ENCODE peak calls at places on chromosomes 3 and 15, in five cellular contexts. P, Q, G, F and J are unnamed samples.

GRCh38 chr15:89112341-89112971 is 24.2 kb downstream of the ABHD2 start:
- DNase-seq in P (peak), Q (no peak), G (peak), F (no peak), J (no peak)

GRCh38 chr3:45711936-45712335 is 22.7 kb downstream of the SACM1L start:
- DNase-seq in P (peak), Q (no peak), G (no peak), F (no peak), J (no peak)

GRCh38 chr3:176623751-176624150 is 573.5 kb downstream of the TBL1XR1 start:
- DNase-seq in P (no peak), Q (no peak), G (no peak), F (no peak), J (no peak)

GRCh38 chr15:33131880-33132279 is 62.6 kb downstream of the FMN1 start:
- DNase-seq in P (peak), Q (no peak), G (peak), F (no peak), J (no peak)

GRCh38 chr15:45640610-45641009 is 5.8 kb downstream of the SQOR start:
- DNase-seq in P (peak), Q (no peak), G (peak), F (no peak), J (no peak)

GRCh38 chr3:3137526-3137925 is 10.8 kb downstream of the TRNT1 start:
- DNase-seq in P (no peak), Q (no peak), G (no peak), F (no peak), J (no peak)

GRCh38 chr3:141828487-141829284 is 47.8 kb upstream of the ATP1B3 start:
- DNase-seq in P (peak), Q (peak), G (peak), F (no peak), J (no peak)

GRCh38 chr3:172447611-172448579 is at the start of gene GHSR:
- DNase-seq in P (no peak), Q (peak), G (no peak), F (peak), J (no peak)

GRCh38 chr3:190369701-190370295 is 18.2 kb upstream of the CLDN16 start:
- DNase-seq in P (peak), Q (no peak), G (peak), F (no peak), J (no peak)

GRCh38 chr3:183370391-183370790 is 58.0 kb downstream of the MCF2L2 start:
- DNase-seq in P (peak), Q (no peak), G (peak), F (no peak), J (no peak)

DNA sequence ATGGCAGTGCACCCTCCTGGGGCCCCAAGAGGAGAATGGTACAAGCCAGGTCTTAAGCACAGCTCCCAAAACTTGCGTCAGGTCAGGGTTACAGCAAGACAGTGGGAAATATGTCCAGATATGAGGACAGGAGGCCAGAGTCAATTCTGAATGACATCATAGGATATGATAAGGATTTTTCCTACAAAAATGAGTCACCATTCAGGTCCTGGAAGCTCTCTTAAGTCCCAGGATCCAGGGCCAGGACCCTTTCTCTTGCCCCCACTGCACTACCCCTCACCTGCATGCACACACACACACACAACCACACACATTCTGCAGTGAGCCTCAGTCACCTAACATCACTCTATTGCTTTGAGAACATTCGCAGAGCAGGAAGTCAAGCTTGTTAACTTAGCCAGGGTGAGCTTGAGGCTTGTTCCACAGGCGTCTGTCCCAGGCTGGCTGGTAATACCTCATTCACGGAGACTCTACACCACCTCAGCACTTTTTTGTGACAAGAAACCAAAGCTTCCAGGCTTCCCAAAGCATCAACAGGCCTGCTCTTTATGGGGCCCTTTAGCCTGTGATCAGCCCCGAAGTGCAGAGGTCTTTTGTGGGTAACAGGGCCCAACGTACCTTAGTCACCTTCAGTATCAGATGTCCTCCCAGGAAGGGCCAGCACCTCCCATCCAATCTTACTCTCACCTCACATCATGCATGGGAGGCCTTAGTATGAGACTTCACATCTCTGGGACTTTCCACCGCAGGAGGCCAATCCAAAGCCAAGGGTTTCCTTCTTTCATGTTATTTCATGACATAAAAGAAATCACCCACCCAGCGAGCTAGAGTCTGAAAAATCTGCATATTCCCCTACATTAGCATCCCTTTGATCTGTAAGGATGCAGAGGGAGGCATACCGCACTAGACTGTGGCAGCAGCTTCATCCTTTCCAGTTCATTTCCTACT is 74.0 kb upstream of the LIPC start:
- DNase-seq in P (peak), Q (peak), G (no peak), F (peak), J (no peak)
- H3K4me2 ChIP-seq in P (no peak), Q (no peak), G (no peak), F (no peak), J (no peak)

GRCh38 chr3:193556841-193557240 is 2.1 kb upstream of the ATP13A4 start:
- DNase-seq in P (no peak), Q (no peak), G (no peak), F (no peak), J (no peak)
- TF ChIP-seq CTCF in P (no peak), Q (no peak), G (no peak), F (no peak), J (no peak)

GRCh38 chr15:100856847-100857246 is 22.8 kb upstream of the ALDH1A3 start:
- DNase-seq in P (no peak), Q (no peak), G (no peak), F (no peak), J (no peak)
- H3K4me2 ChIP-seq in P (no peak), Q (no peak), G (no peak), F (no peak), J (no peak)

DNA sequence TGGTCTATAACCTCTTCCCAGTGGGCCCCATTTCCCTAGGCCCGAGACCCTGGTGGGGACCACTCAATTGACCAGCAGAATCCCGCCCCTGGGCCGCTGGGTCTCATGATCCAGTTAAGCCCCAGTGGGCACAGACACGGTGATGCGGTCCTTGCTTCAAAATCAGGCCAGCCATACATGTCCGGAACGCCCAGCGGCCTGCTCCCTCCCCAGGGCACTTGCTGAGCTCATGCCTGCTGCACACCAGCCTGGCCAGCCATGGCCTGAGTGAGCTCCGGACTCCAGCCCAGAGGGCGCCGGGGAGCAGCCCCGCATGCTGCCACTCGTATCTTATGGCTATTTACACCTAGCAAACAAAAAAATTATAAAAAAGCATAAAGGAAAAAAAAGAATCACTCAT is 34.4 kb upstream of the IQSEC1 start:
- DNase-seq in P (no peak), Q (no peak), G (no peak), F (no peak), J (no peak)
- TF ChIP-seq CTCF in P (no peak), Q (peak), G (peak), F (peak), J (peak)

GRCh38 chr3:152717252-152717651 is 117.7 kb upstream of the P2RY1 start:
- DNase-seq in P (no peak), Q (no peak), G (no peak), F (no peak), J (no peak)
- H3K4me2 ChIP-seq in P (no peak), Q (no peak), G (no peak), F (no peak), J (no peak)

GRCh38 chr3:37308247-37308646 is 133.9 kb upstream of the LRRFIP2 start:
- DNase-seq in P (peak), Q (no peak), G (peak), F (peak), J (peak)
- TF ChIP-seq CTCF in P (peak), Q (peak), G (peak), F (no peak), J (peak)

GRCh38 chr3:102295756-102296155 is 139.1 kb upstream of the ZPLD1 start:
- DNase-seq in P (no peak), Q (no peak), G (no peak), F (no peak), J (no peak)

GRCh38 chr3:102301155-102301554 is 133.7 kb upstream of the ZPLD1 start:
- DNase-seq in P (no peak), Q (no peak), G (no peak), F (no peak), J (no peak)

GRCh38 chr3:102297259-102297658 is 137.6 kb upstream of the ZPLD1 start:
- DNase-seq in P (no peak), Q (no peak), G (no peak), F (no peak), J (no peak)

GRCh38 chr3:102302020-102302419 is 132.8 kb upstream of the ZPLD1 start:
- DNase-seq in P (no peak), Q (no peak), G (peak), F (no peak), J (no peak)

GRCh38 chr3:102299125-102299877 is 135.5 kb upstream of the ZPLD1 start:
- DNase-seq in P (no peak), Q (no peak), G (peak), F (no peak), J (no peak)
- H3K4me2 ChIP-seq in P (no peak), Q (no peak), G (peak), F (no peak), J (no peak)

DNA sequence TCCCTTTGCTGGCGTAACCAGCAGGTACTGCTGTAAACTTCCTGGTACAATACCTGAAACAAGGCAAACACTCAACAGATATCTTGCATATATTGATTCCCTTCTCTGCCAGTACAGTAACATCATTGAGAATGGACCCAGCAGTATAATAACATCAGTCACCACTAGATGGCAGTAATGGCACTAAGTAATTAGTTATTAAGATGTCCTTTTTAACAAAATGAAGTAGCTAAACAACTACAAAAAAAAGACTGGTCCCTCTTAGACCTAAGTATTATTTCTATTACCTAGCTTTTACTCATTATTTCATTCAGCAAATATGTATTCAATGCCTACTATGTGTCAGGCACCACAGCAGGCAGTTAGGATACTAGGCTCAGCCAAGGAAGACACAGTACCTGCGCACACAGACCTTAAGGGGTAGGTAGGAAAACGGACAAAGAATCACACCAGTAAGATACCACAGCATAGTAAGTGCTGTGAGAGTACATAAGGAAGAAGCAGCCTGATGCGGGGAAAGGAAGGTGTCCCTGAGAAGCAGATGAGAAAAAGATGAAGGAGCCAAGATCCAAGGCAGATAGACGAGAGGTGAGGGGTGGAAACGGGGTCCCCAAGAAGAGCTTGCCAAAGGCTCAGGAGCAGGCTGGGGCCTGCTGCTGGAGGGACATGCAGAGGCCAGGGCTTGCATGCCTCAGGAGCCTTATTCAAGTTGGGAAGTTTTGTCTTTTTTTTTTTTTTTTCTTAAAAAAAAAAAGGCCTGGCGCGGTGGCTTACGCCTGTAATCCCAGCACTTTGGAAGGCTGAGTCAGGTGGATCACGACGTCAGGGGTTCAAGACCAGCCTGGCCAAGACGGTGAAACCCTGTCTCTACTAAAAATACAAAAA is 102.7 kb upstream of the CHD2 start:
- DNase-seq in P (peak), Q (no peak), G (peak), F (peak), J (peak)
- TF ChIP-seq CTCF in P (peak), Q (peak), G (peak), F (peak), J (peak)

DNA sequence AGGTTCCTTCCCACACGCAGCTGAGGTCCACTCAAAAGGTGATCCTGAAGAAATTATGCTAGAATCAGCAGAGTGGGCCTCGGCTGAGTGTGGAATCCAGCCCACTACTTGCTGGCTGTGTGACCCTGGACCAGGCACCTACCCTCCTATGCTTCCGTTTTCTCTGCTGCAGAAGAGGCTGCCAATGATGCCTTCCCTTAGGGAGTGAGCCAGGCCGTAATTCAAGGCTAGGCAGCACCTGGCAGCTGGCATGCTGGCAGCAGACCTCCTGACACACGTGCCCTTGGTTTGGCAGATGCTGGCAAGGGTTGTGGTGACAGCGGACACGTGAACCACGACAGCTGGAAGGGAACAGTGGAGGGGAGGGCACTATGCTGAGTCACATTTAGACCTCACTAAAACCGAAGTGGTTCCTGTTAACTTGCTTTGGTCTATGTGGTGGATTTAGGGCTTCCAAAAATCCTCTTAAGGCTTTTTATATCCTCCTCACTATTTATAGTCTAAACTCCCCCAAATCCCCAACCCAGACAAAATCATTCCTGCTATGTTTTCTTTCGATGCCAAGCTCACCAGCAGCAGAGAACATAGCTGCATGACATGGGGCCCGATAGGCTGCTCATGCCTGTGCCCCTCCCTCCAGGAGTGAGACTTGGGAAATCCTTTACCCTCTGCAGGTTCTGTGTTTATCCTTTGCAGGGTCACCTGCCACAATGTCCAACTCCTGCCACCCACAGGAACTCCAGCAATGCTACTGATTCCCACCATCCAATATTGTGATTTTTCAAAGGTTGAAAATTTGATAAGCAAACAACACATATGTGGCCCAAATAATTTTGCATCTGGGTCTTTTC is 10.6 kb upstream of the PCSK6 start:
- DNase-seq in P (no peak), Q (no peak), G (peak), F (no peak), J (no peak)
- H3K4me2 ChIP-seq in P (no peak), Q (no peak), G (no peak), F (no peak), J (no peak)